ENCODE peak calls at places on chromosomes 11 and 22, in eight cellular contexts. E is kidney epithelial cell, W is pancreas, Z is A549, H is RWPE1, M is cardiac muscle cell, A is kidney, N is IMR-90. L is an unnamed sample.

GRCh38 chr11:71084306-71085012 is 167.9 kb downstream of the SHANK2 start:
- DNase-seq in H (no peak), N (no peak), E (no peak), Z (no peak), W (no peak), A (no peak), M (no peak), L (no peak)

GRCh38 chr11:93655581-93656255 is 5.8 kb upstream of the CEP295 start:
- DNase-seq in M (no peak), A (no peak), W (no peak), Z (no peak), N (no peak), E (no peak), H (no peak), L (no peak)

GRCh38 chr11:71461696-71462095 is 8.7 kb downstream of the NADSYN1 start:
- DNase-seq in E (no peak), W (no peak), Z (no peak), A (peak), H (no peak), M (no peak), N (no peak), L (no peak)

GRCh38 chr11:35608502-35608901 is 9.8 kb upstream of the FJX1 start:
- DNase-seq in H (no peak), N (no peak), Z (no peak), W (no peak), M (no peak), E (no peak), A (no peak), L (no peak)

GRCh38 chr11:6498121-6498520 is 1.0 kb downstream of the DNHD1 start:
- DNase-seq in W (no peak), Z (no peak), E (no peak), H (no peak), M (no peak), A (no peak), N (peak), L (no peak)

GRCh38 chr11:117767071-117767470 is 29.9 kb downstream of the DSCAML1 start:
- DNase-seq in W (no peak), E (no peak), M (no peak), A (no peak), H (no peak), Z (no peak), N (no peak), L (no peak)

GRCh38 chr11:17790453-17790852 is 55.9 kb downstream of the KCNC1 start:
- DNase-seq in Z (no peak), A (no peak), W (no peak), E (no peak), M (no peak), N (peak), H (peak), L (no peak)

GRCh38 chr11:46951864-46952263 is 15.3 kb downstream of the CSTPP1 start:
- DNase-seq in H (no peak), E (no peak), M (no peak), Z (no peak), N (peak), A (no peak), W (no peak), L (no peak)

GRCh38 chr11:3849297-3849874 is 6.1 kb upstream of the STIM1 start:
- DNase-seq in W (peak), E (no peak), A (no peak), H (peak), N (peak), Z (peak), M (peak), L (peak)

GRCh38 chr11:35523861-35524260 is 1.6 kb downstream of the PAMR1 start:
- DNase-seq in N (no peak), Z (no peak), A (no peak), E (no peak), M (no peak), H (no peak), W (no peak), L (no peak)

GRCh38 chr11:42947405-42947804 is 364.4 kb upstream of the API5 start:
- DNase-seq in A (no peak), H (no peak), M (no peak), W (no peak), Z (no peak), E (no peak), N (no peak), L (no peak)

DNA sequence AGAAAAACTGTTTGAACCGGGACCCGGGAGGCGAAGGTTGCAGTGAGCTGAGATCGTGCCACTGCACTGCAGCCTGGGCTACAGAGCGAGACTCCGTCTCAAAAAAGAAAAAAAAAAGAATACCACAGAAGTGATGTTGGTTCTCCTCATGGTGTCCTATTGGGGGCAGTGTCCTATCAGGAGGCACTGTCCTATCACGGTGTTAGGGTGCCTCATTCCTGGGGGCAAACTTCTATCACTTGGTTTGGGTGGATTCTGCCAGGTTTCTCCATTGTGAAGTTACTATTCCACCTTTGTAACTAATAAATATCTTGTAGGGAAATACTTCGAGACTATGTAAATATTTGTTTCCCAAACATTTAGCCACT is 19.6 kb downstream of the PRR14L start:
- DNase-seq in H (no peak), E (no peak), A (no peak), M (no peak), W (no peak), N (no peak), Z (no peak), L (no peak)
- TF ChIP-seq CTCF in H (no peak), E (no peak), A (no peak), M (no peak), W (no peak), N (no peak), Z (no peak), L (peak)

GRCh38 chr11:77411717-77412441 is 62.0 kb downstream of the PAK1 start:
- DNase-seq in A (peak), W (peak), N (peak), Z (peak), M (peak), H (peak), E (peak), L (peak)
- TF ChIP-seq CTCF in A (no peak), W (no peak), N (peak), Z (no peak), M (no peak), H (no peak), E (no peak), L (no peak)

GRCh38 chr11:75349540-75350116 is 1.8 kb downstream of the ARRB1 start:
- DNase-seq in N (no peak), Z (no peak), E (no peak), W (no peak), A (peak), H (no peak), M (no peak), L (no peak)

GRCh38 chr11:75350743-75351540 is 519 bp downstream of the ARRB1 start:
- DNase-seq in Z (no peak), W (peak), E (no peak), A (peak), M (no peak), N (peak), H (no peak), L (peak)

GRCh38 chr11:75350122-75350742 is 1.2 kb downstream of the ARRB1 start:
- DNase-seq in A (peak), Z (no peak), E (no peak), W (no peak), M (no peak), H (no peak), N (no peak), L (no peak)

GRCh38 chr11:75352417-75353206 is 1.2 kb upstream of the ARRB1 start:
- DNase-seq in M (no peak), W (no peak), H (no peak), N (no peak), A (peak), Z (no peak), E (no peak), L (peak)

DNA sequence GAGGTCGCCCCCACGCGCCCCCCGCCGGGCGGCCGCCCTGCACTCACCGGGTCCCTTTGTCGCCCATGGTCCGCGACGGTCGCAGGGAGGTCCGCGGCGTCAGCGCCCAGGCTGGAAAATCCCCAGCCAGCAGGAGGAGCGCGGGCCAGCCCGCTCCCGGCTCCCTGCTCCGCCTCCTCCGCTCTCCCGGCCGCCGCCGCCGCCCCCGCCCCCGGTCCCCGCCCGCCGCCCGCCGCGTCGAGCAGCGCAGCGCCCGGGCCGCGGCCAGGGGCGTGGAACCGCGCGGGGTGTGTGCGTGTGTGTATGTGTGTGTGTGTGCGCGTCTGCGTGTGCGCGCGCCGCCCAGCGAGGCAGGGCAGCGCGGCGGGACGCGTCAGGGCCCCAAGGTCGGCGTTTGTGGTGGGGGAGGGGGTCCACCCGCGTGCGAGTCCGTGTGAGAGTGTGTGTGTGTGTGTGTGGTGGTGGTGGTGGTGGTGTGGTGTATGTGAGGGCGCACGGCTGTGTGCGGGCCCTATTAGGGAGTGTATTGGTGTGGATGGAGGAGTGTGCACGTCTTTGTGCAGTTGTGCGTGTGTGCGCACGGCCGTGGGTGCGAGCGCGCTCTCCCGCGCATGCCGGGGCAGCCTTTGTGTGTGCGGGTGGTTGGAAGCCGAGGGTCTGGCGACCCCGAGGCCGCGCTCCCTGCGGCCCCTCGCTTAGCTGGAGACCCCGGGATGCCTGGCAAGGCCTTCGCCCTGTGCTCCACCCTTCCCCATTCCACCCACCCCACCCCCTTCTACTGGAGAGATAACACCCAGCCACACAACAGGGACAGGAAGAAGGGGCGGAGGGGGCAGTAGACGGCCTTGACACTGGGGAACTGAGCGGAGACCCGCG is at the start of gene ARRB1:
- DNase-seq in A (peak), W (peak), N (no peak), Z (peak), M (peak), E (no peak), H (peak), L (peak)
- TF ChIP-seq CTCF in A (no peak), W (no peak), N (no peak), Z (no peak), M (no peak), E (no peak), H (no peak), L (no peak)

GRCh38 chr22:24429411-24430365 is 2.3 kb downstream of the ADORA2A start:
- DNase-seq in Z (no peak), W (no peak), E (no peak), M (no peak), H (no peak), A (peak), N (peak), L (no peak)

GRCh38 chr22:24430431-24431308 is 3.3 kb downstream of the ADORA2A start:
- DNase-seq in N (no peak), W (no peak), A (peak), E (no peak), M (no peak), H (no peak), Z (no peak), L (no peak)

GRCh38 chr22:24432059-24432853 is 4.9 kb downstream of the ADORA2A start:
- DNase-seq in N (peak), H (peak), M (peak), Z (no peak), E (no peak), A (peak), W (no peak), L (no peak)

GRCh38 chr22:24433001-24433867 is 5.8 kb downstream of the ADORA2A start:
- DNase-seq in H (no peak), Z (no peak), N (no peak), A (peak), W (no peak), M (no peak), E (no peak), L (no peak)

GRCh38 chr22:24431309-24432034 is 4.1 kb downstream of the ADORA2A start:
- DNase-seq in H (no peak), M (no peak), W (no peak), N (no peak), E (no peak), A (peak), Z (no peak), L (no peak)
- TF ChIP-seq CTCF in H (no peak), M (no peak), W (no peak), N (no peak), E (no peak), A (no peak), Z (no peak), L (no peak)

GRCh38 chr11:57646221-57646620 is 3.5 kb downstream of the YPEL4 start:
- DNase-seq in E (no peak), Z (no peak), N (no peak), W (no peak), H (no peak), M (no peak), A (no peak), L (no peak)

GRCh38 chr11:57641426-57641825 is 8.3 kb downstream of the YPEL4 start:
- DNase-seq in M (peak), A (no peak), E (no peak), N (peak), Z (peak), W (no peak), H (peak), L (no peak)

GRCh38 chr11:57645716-57646085 is 4.0 kb downstream of the YPEL4 start:
- DNase-seq in M (peak), H (no peak), Z (no peak), W (no peak), A (no peak), E (no peak), N (no peak), L (no peak)

GRCh38 chr11:57644748-57645715 is 4.7 kb downstream of the YPEL4 start:
- DNase-seq in W (peak), E (no peak), N (peak), A (peak), Z (peak), M (peak), H (peak), L (peak)

DNA sequence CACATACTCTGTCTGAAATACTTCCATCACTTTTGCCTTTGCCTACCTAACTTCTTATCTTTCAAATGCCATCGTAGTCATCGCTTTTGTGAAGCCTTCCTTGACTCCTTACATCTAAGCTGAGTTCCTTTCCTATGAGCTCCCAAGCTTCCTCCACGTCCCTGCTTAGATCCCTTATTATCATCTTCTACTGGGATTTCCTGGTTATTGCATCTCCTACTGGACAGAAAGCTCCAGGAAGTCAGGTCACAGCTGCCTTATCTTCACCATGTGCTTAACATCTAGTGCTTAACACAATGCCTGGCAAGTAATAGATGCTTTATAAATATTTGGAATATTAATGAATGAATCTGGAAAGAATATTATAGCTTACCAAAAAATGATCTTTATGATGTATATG is 5.9 kb downstream of the YPEL4 start:
- DNase-seq in Z (no peak), N (peak), W (no peak), E (no peak), A (no peak), M (no peak), H (no peak), L (no peak)
- TF ChIP-seq CTCF in Z (no peak), N (no peak), W (no peak), E (no peak), A (no peak), M (peak), H (no peak), L (no peak)

DNA sequence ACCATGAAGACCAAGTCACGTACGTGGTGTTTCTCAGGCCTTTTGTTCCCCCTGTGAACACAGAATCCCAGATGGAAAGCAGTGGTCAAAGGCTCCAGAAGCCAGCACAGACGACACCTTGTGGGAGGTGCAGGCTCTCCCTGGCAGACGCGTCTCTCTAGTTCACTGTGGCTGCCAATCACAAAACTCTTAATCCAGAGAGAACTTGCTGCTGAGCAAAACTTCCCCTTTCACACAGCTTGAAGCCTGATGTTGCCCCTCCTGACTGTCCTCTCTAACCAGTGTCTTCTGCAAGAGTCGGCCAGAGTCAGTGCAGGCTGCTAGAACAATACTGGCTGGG is 67.1 kb downstream of the PIWIL3 start:
- DNase-seq in A (no peak), E (no peak), M (no peak), W (no peak), H (no peak), N (no peak), Z (peak), L (no peak)
- TF ChIP-seq CTCF in A (no peak), E (peak), M (no peak), W (no peak), H (no peak), N (no peak), Z (no peak), L (no peak)

GRCh38 chr11:812390-812789 is 2.6 kb downstream of the RPLP2 start:
- DNase-seq in H (no peak), W (no peak), E (no peak), Z (no peak), N (no peak), M (no peak), A (no peak), L (no peak)

GRCh38 chr11:813037-813436 is 3.3 kb downstream of the RPLP2 start:
- DNase-seq in M (no peak), A (no peak), N (no peak), E (no peak), H (no peak), W (no peak), Z (no peak), L (no peak)

GRCh38 chr11:813440-814096 is 3.8 kb downstream of the RPLP2 start:
- DNase-seq in H (no peak), W (no peak), M (no peak), E (no peak), A (no peak), Z (no peak), N (no peak), L (no peak)

GRCh38 chr11:810040-810567 is 337 bp downstream of the RPLP2 start:
- DNase-seq in H (no peak), A (no peak), M (no peak), Z (no peak), W (no peak), E (no peak), N (no peak), L (no peak)

DNA sequence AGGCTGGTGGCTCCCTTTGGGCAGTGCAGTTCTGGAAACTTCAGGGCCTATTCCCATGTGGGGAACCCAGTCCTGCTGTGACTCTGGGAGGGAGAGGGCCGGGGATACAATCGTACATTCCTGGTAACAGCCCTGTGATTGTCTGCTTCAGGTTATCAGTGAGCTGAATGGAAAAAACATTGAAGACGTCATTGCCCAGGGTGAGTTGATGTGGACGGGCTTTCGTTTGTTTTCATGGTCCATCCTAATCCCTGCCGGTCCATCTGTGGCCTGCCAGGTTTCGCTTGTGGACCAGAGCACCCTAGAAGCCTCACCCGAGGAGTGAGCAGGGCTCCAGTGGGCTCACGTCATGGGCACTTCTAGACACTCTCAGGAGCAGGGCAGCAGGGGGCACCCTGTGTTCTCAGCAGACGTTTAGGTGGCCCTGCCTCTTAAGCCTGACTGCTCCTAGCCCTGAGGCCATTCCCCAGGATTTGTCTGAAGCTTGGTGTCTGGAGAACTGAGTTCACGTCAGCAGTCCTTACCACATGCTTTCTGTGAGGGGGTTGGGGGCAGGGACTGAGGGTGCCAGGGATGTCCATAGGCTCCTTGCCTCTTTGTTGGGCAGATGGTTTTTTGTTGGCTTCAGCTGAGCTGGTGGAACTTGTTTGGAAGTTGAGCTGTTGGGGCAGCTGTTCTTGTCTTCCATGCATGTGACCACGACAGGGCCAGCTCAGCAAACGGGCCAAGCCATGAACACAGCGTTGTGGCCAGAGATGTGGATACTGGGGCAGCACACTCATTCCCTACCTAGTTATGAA is 1.9 kb downstream of the RPLP2 start:
- DNase-seq in H (no peak), W (no peak), M (no peak), A (no peak), E (no peak), N (no peak), Z (no peak), L (no peak)
- TF ChIP-seq CTCF in H (no peak), W (no peak), M (peak), A (no peak), E (peak), N (peak), Z (no peak), L (no peak)

DNA sequence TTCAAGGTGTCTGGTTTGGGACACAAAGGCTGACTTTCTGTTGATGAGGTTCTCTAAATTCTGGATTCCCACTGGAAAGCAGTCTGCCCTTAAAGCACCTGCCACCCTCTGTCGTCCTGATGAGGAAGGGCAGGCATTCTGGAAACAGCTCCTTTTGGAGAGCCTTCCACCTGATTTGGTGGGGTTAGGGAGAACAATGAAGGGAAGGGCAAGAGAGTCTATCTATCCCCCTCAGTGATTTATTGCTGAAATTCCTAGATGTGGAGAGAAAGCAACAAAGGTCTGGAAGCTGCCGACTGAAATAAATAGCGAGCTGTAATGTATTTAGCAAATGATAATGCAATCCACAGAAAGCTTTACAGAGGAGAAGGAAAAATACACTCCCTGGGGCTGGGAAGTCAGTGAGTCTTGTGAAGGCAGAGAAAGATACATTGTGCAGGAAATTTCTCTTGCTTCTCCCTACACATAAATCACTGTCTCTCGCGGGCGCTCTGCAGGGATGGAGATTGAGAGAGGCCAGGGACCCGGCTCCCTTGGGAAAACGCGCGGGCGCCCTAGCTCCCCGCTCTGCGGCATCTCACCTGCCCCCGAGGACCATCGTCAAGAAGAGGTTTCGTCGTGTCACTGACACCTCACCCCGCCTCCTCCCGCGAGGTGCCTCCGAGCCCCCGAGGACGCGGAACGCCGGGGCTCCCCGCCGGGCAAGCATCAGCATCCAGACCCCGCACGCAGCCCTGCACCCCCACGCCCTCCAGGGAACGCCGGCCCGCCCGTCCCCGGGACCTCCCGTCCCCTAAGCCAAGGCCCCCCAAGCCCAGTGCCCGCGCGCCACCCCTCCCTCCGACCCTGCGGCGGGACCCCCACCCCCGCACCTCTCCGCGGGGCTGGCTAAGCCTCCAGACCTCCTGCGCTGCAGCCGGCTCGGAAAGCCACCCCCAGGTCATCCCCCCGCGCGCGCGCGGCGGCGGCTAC is 673 bp downstream of the CDON start:
- DNase-seq in M (peak), N (peak), Z (peak), W (peak), H (peak), A (peak), E (no peak), L (peak)
- TF ChIP-seq CTCF in M (peak), N (peak), Z (peak), W (peak), H (peak), A (peak), E (peak), L (peak)

L was measured in endothelial cell.